ENCODE peak calls at places on chromosomes 4 and X, in seven cellular contexts. U, Y, W, L, I, H and M are unnamed samples.

GRCh38 chrX:40772290-40772689 is 36.9 kb upstream of the MED14 start:
- DNase-seq in W (peak), U (peak), Y (no peak), I (peak), H (no peak), L (no peak), M (no peak)

GRCh38 chrX:77014655-77015377 is 432.4 kb upstream of the FGF16 start:
- DNase-seq in U (no peak), L (peak), Y (no peak), H (peak), I (no peak), W (peak), M (no peak)

GRCh38 chrX:116272881-116273280 is 102.3 kb downstream of the AGTR2 start:
- DNase-seq in I (no peak), W (no peak), Y (no peak), L (no peak), H (no peak), U (no peak), M (no peak)

GRCh38 chr4:101102114-101102752 is 245.1 kb downstream of the PPP3CA start:
- DNase-seq in U (peak), W (no peak), I (no peak), H (no peak), L (no peak), Y (no peak), M (no peak)

GRCh38 chr4:105149771-105150170 is 3.1 kb downstream of the TET2 start:
- DNase-seq in Y (no peak), L (no peak), I (no peak), W (no peak), H (no peak), U (no peak), M (no peak)

GRCh38 chr4:143477487-143477886 is 36.0 kb upstream of the SMARCA5 start:
- DNase-seq in L (no peak), I (no peak), Y (no peak), H (no peak), U (no peak), W (no peak), M (no peak)

GRCh38 chrX:40952855-40953254 is 132.4 kb upstream of the USP9X start:
- DNase-seq in H (no peak), I (peak), U (peak), W (no peak), L (no peak), Y (no peak), M (no peak)

GRCh38 chrX:23841847-23842522 is 59.0 kb downstream of the SAT1 start:
- DNase-seq in W (no peak), L (no peak), H (no peak), U (no peak), I (no peak), Y (no peak), M (peak)

GRCh38 chrX:68415289-68415688 is 18.0 kb downstream of the OPHN1 start:
- DNase-seq in U (peak), L (no peak), W (no peak), I (no peak), Y (no peak), H (no peak), M (no peak)

GRCh38 chr4:26484032-26484515 is 6.2 kb downstream of the CCKAR start:
- DNase-seq in H (no peak), U (peak), L (no peak), Y (no peak), W (no peak), I (peak), M (no peak)

GRCh38 chr4:5098176-5098575 is 46.9 kb downstream of the STK32B start:
- DNase-seq in Y (no peak), H (no peak), L (no peak), I (peak), U (peak), W (peak), M (no peak)

GRCh38 chrX:10172867-10173266 is 16.1 kb downstream of the CLCN4 start:
- DNase-seq in L (no peak), W (peak), H (peak), I (peak), Y (no peak), U (peak), M (peak)

GRCh38 chr4:38565271-38566199 is 98.5 kb upstream of the KLF3 start:
- DNase-seq in L (no peak), W (no peak), H (no peak), U (peak), Y (no peak), I (no peak), M (peak)

GRCh38 chr4:41561241-41561640 is 23.3 kb downstream of the LIMCH1 start:
- DNase-seq in U (no peak), I (no peak), Y (no peak), H (no peak), L (no peak), W (no peak), M (no peak)

GRCh38 chrX:45571453-45571852 is 370.8 kb upstream of the DIPK2B start:
- DNase-seq in W (no peak), L (no peak), I (no peak), H (no peak), Y (no peak), U (no peak), M (no peak)

GRCh38 chrX:119655125-119655524 is 37.8 kb downstream of the SEPTIN6 start:
- DNase-seq in U (peak), I (peak), L (no peak), W (peak), H (no peak), Y (no peak), M (peak)

GRCh38 chr4:184814686-184815045 is 11.1 kb downstream of the ACSL1 start:
- DNase-seq in W (no peak), U (no peak), L (no peak), I (no peak), Y (no peak), H (no peak), M (no peak)

GRCh38 chr4:169492436-169493163 is 119.8 kb downstream of the NEK1 start:
- DNase-seq in H (peak), U (peak), I (peak), L (peak), Y (peak), W (peak), M (peak)

GRCh38 chr4:155696226-155696625 is 29.6 kb downstream of the GUCY1A1 start:
- DNase-seq in I (no peak), L (no peak), W (no peak), U (no peak), H (no peak), Y (no peak), M (no peak)

GRCh38 chr4:151276787-151277557 is at the start of gene PRSS48:
- DNase-seq in W (peak), I (peak), Y (peak), L (peak), U (peak), H (peak), M (peak)

GRCh38 chr4:4542824-4543485 is 1.1 kb upstream of the STX18 start:
- DNase-seq in Y (no peak), L (no peak), I (no peak), H (no peak), W (peak), U (no peak), M (no peak)

GRCh38 chrX:22634081-22634480 is 361.4 kb downstream of the CBLL2 start:
- DNase-seq in Y (no peak), L (no peak), U (peak), H (no peak), I (peak), W (no peak), M (no peak)

GRCh38 chr4:174314770-174315169 is 31.1 kb downstream of the CEP44 start:
- DNase-seq in U (peak), I (peak), H (no peak), L (peak), Y (peak), W (peak), M (peak)

GRCh38 chr4:78660559-78660958 is 109.0 kb downstream of the ANXA3 start:
- DNase-seq in Y (no peak), U (no peak), L (no peak), W (no peak), H (no peak), I (no peak), M (peak)

GRCh38 chr4:5018096-5018495 is 1.2 kb downstream of the CYTL1 start:
- DNase-seq in W (no peak), U (peak), L (peak), H (no peak), Y (no peak), I (no peak), M (no peak)

GRCh38 chrX:151680805-151681204 is 14.5 kb upstream of the PRRG3 start:
- DNase-seq in U (peak), L (peak), H (peak), W (peak), Y (peak), I (no peak), M (peak)

GRCh38 chr4:56979674-56980073 is 978 bp downstream of the POLR2B start:
- DNase-seq in H (no peak), U (peak), Y (no peak), W (peak), L (peak), I (peak), M (no peak)

GRCh38 chr4:38740303-38740702 is 42.5 kb downstream of the TLR10 start:
- DNase-seq in Y (no peak), U (no peak), L (no peak), H (no peak), I (no peak), W (no peak), M (no peak)

GRCh38 chr4:140556372-140557085 is 12.2 kb downstream of the UCP1 start:
- DNase-seq in H (no peak), I (no peak), U (no peak), L (no peak), Y (no peak), W (peak), M (no peak)

GRCh38 chr4:101818362-101818761 is 27.8 kb downstream of the BANK1 start:
- DNase-seq in H (no peak), Y (no peak), I (peak), W (no peak), U (peak), L (no peak), M (no peak)

DNA sequence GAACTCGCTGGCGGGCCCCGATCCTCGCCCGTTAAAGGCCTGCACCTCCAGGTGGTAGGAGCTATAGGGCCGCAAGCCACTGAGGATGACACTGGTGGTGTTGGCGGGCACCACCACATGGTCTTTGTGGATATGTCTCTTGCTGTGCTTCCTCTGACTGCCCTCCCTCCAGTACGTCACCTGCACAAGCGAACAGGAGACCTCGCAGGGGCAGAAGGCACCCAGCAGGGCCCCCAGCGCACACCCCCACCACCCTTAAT is 20.7 kb downstream of the L1CAM start:
- DNase-seq in H (no peak), W (no peak), U (no peak), I (no peak), L (peak), Y (no peak), M (no peak)
- H2BK120ac ChIP-seq in H (no peak), W (no peak), U (no peak), I (no peak), L (no peak), Y (no peak), M (no peak)

GRCh38 chr4:77273412-77273811 is 116.4 kb downstream of the CCNG2 start:
- DNase-seq in W (no peak), Y (no peak), I (no peak), L (no peak), U (no peak), H (no peak), M (no peak)
- H2BK5ac ChIP-seq in W (no peak), Y (no peak), I (no peak), L (no peak), U (no peak), H (no peak), M (no peak)

GRCh38 chrX:20637351-20637750 is 370.6 kb upstream of the RPS6KA3 start:
- DNase-seq in U (no peak), Y (no peak), I (no peak), H (no peak), W (no peak), L (no peak), M (no peak)
- H2BK120ac ChIP-seq in U (no peak), Y (no peak), I (no peak), H (no peak), W (no peak), L (no peak), M (no peak)

GRCh38 chr4:70533211-70533610 is 14.8 kb downstream of the AMTN start:
- DNase-seq in Y (no peak), L (no peak), H (no peak), W (no peak), I (no peak), U (no peak), M (no peak)

GRCh38 chr4:70530997-70531396 is 12.6 kb downstream of the AMTN start:
- DNase-seq in H (no peak), L (no peak), I (no peak), W (no peak), U (no peak), Y (no peak), M (no peak)

GRCh38 chr4:70533791-70534190 is 15.4 kb downstream of the AMTN start:
- DNase-seq in H (no peak), L (no peak), I (no peak), W (no peak), U (no peak), Y (no peak), M (no peak)

GRCh38 chr4:70531981-70532380 is 13.6 kb downstream of the AMTN start:
- DNase-seq in W (peak), H (no peak), Y (no peak), I (no peak), U (no peak), L (no peak), M (no peak)
- H2BK5ac ChIP-seq in W (no peak), H (no peak), Y (no peak), I (no peak), U (no peak), L (no peak), M (no peak)

GRCh38 chr4:2246384-2247127 is 4.6 kb upstream of the HAUS3 start:
- DNase-seq in H (no peak), U (no peak), W (no peak), Y (no peak), I (no peak), L (no peak), M (no peak)

GRCh38 chr4:2247128-2248043 is 5.5 kb upstream of the HAUS3 start:
- DNase-seq in L (no peak), H (no peak), Y (no peak), U (no peak), W (no peak), I (no peak), M (no peak)

GRCh38 chr4:2245787-2246275 is 3.9 kb upstream of the HAUS3 start:
- DNase-seq in U (no peak), Y (no peak), W (no peak), I (no peak), L (no peak), H (no peak), M (no peak)

GRCh38 chr4:2243682-2244380 is 1.9 kb upstream of the HAUS3 start:
- DNase-seq in W (peak), Y (no peak), L (peak), I (peak), U (peak), H (no peak), M (peak)

DNA sequence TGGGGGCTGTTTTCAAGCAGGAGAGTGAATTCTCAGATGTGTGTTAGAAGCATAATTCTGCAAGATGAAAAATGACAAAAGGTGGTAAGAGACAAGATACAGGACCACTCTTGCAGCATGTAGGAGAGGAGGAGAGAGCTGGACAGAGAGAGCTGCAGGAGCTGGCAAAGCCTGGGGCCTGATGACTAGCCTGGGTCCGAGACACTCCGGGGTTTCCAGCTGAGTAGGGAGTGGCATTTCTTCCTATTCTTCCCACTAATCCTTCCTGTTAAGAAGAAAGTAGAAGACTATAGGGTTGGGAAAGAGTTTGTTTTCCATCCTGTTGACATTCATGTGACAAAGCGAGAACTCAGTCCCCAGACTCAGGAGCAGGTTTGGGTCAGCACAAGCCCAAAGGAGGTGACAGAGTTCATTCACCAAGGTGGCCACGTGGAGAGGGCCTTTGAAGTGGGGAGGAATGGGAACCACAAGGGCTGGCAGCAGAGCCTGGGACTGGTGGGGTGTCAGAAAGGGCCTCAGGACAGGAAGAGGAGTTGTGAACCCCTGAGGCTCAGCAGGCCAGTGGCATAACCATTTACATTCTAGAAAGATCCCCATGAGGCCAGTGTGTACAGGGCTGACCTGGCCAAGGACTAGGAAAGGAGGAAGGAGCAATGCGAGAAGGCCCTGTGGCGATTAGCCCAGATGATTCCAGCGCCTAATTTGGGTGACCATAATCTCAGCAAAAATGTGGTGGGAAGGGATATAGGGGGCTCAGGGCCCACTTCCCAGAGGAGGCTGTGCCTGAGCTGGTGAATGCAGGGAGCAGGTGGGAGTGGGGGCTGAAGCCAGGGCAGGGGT is 3.2 kb upstream of the HAUS3 start:
- DNase-seq in H (no peak), I (no peak), Y (no peak), W (peak), L (peak), U (no peak), M (no peak)
- H2BK120ac ChIP-seq in H (no peak), I (no peak), Y (no peak), W (no peak), L (no peak), U (no peak), M (no peak)